ENCODE peak calls at places on chromosomes 3 and 15, in nine cellular contexts. W, M, H, T, E, P, C, N and A are unnamed samples.

GRCh38 chr3:118269537-118270125 is 765.0 kb downstream of the IGSF11 start:
- DNase-seq in W (no peak), M (no peak), H (no peak), T (no peak), E (peak), P (no peak), C (no peak), N (no peak), A (no peak)

GRCh38 chr3:148641712-148642111 is 56.0 kb upstream of the AGTR1 start:
- DNase-seq in W (no peak), M (no peak), H (no peak), T (no peak), E (no peak), P (no peak), C (no peak), N (no peak), A (no peak)

GRCh38 chr3:134079761-134080160 is 50.0 kb upstream of the SLCO2A1 start:
- DNase-seq in W (no peak), M (no peak), H (no peak), T (no peak), E (no peak), P (no peak), C (no peak), N (no peak), A (no peak)

GRCh38 chr3:97935842-97936241 is 36.4 kb downstream of the RIOX2 start:
- DNase-seq in W (no peak), M (no peak), H (no peak), T (no peak), E (no peak), P (no peak), C (no peak), N (no peak), A (no peak)

GRCh38 chr15:63755162-63755561 is 78.6 kb downstream of the HERC1 start:
- DNase-seq in W (no peak), M (no peak), H (no peak), T (no peak), E (no peak), P (no peak), C (no peak), N (no peak), A (no peak)

GRCh38 chr3:143179603-143180002 is 60.0 kb downstream of the CHST2 start:
- DNase-seq in W (no peak), M (no peak), H (no peak), T (no peak), E (no peak), P (no peak), C (no peak), N (no peak), A (no peak)

GRCh38 chr15:70328137-70329115 is 230.7 kb upstream of the TLE3 start:
- DNase-seq in W (no peak), M (no peak), H (peak), T (no peak), E (no peak), P (no peak), C (peak), N (no peak), A (peak)

GRCh38 chr3:172685331-172686214 is 25.3 kb downstream of the NCEH1 start:
- DNase-seq in W (no peak), M (no peak), H (no peak), T (no peak), E (no peak), P (no peak), C (no peak), N (no peak), A (no peak)

GRCh38 chr3:184316792-184317191 is 2.4 kb downstream of the EIF4G1 start:
- DNase-seq in W (no peak), M (no peak), H (no peak), T (no peak), E (no peak), P (no peak), C (peak), N (no peak), A (no peak)

GRCh38 chr3:184315506-184315867 is 1.1 kb downstream of the EIF4G1 start:
- DNase-seq in W (no peak), M (no peak), H (no peak), T (no peak), E (no peak), P (no peak), C (no peak), N (no peak), A (no peak)

GRCh38 chr3:184314363-184314699 is at the start of gene EIF4G1:
- DNase-seq in W (peak), M (peak), H (peak), T (peak), E (peak), P (peak), C (peak), N (peak), A (peak)

GRCh38 chr3:184315871-184316661 is 1.7 kb downstream of the EIF4G1 start:
- DNase-seq in W (no peak), M (no peak), H (no peak), T (no peak), E (no peak), P (no peak), C (peak), N (peak), A (no peak)

DNA sequence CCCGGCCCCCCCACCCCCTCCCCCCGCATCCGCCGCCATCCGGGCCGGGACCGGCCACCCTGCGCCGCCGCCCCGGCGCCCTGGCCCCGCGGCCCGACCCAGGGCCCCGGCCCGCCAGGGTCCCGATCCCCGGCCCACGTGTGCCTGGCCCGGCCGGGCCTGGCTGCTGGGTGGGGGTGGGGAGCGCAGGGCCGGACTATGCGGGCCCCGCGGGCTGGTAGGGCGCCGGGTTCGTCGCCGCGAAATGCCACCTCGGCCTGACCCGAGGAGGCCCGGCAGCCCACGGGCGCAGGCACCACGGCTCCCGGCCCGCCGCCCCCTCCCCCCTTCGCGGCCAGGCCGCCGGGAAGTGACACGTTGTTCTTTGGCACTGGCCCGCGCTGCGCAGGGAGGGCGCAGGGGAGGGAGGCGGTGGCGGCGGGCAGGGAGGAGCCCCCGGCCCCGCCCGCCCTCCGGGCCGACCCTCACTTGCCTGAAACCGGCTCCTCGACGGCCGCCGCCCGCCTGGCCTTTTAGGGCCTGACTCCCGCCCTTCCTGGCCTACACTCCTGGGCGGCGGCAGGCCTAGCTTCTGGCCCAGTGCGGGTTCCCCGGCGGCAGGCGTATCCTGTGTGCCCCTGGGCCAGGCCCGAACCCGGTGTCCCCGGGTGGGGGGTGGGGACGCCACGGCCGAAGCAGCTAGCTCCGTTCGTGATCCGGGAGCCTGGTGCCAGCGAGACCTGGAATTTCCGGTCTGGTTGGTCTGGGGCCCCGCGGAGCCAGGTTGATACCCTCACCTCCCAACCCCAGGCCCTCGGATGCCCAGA is 497 bp downstream of the EIF4G1 start:
- DNase-seq in W (peak), M (peak), H (peak), T (no peak), E (peak), P (no peak), C (peak), N (peak), A (peak)
- TF ChIP-seq POLR2A in W (no peak), M (peak), H (peak), T (peak), E (no peak), P (peak), C (no peak), N (peak), A (no peak)

GRCh38 chr15:74625693-74626092 is 10.1 kb downstream of the CLK3 start:
- DNase-seq in W (peak), M (no peak), H (no peak), T (no peak), E (no peak), P (no peak), C (no peak), N (no peak), A (no peak)
- TF ChIP-seq POLR2A in W (no peak), M (no peak), H (no peak), T (no peak), E (no peak), P (no peak), C (no peak), N (no peak), A (no peak)

GRCh38 chr3:188946351-188946750 is 225.4 kb upstream of the TPRG1 start:
- DNase-seq in W (no peak), M (no peak), H (no peak), T (no peak), E (no peak), P (no peak), C (no peak), N (no peak), A (no peak)

GRCh38 chr3:188947401-188947982 is 224.3 kb upstream of the TPRG1 start:
- DNase-seq in W (peak), M (peak), H (peak), T (peak), E (peak), P (peak), C (peak), N (peak), A (peak)

GRCh38 chr3:188946837-188947236 is 224.9 kb upstream of the TPRG1 start:
- DNase-seq in W (no peak), M (no peak), H (no peak), T (no peak), E (no peak), P (no peak), C (no peak), N (peak), A (no peak)

GRCh38 chr3:188948658-188949400 is 222.9 kb upstream of the TPRG1 start:
- DNase-seq in W (no peak), M (peak), H (peak), T (peak), E (no peak), P (peak), C (no peak), N (peak), A (peak)

DNA sequence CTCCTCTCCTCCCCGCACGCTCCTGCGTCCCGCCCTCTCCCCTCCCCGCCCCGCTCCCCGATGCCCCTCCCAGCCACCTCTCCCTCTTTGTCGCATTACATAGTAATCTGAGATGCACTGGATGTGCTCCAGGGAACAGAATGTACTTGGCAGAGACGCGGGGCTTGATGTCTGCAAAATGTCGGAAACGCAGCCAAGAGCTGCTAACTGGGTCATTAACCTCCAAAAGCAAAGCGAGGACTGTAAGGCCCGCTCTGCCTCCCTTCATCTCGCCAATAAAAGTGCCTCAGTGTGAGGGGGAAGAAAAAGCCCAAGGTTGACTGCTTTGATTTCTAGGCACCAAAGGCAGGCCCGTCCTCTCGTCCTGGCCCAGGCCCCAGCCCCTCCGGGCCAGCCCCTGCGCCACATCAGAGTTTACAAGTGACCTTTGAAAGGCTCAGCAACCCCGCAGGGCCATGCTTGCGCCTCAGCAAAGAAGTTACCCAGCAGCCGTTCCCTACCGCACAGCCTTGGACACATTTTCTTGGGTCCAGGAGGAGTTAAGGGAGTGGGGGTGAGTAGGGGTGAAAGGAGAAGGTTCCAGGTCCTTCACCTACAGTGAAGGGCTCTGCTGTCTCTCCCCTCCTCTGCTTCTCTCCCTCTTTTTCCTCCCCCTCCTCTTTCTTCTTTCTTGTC is 223.7 kb upstream of the TPRG1 start:
- DNase-seq in W (peak), M (peak), H (peak), T (peak), E (no peak), P (peak), C (peak), N (peak), A (peak)
- TF ChIP-seq POLR2A in W (no peak), M (no peak), H (no peak), T (peak), E (no peak), P (no peak), C (no peak), N (peak), A (no peak)

DNA sequence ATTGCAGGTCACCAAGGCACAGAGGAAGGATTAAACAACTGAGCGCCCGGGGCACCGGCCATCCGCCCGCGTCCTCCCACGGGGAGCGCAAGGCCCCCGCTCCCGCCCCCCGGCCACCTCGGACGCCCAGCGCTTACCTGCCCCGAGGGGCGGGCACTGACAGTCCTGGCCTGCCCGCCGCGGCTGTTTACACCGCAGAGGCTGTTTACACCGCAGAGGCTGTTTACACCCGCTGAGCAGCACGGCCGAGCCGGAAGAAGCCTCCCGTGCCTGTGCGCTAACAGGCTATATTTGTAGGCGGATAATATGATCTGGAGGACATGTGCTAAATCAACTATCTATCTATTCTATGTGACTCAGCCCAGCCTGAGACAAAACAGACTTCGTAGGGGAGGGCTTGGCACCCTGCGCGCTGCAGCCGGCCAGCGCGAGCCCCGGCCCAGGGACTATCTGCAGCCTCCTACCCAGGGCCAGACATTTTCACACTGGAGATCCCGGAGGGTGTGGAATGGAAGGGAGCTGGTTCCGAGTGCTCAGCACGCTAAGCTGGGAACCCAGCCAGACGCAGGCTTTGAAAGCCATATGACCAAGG is at the start of gene LRRC2:
- DNase-seq in W (peak), M (no peak), H (peak), T (no peak), E (peak), P (no peak), C (peak), N (peak), A (peak)
- TF ChIP-seq POLR2A in W (no peak), M (no peak), H (no peak), T (no peak), E (no peak), P (no peak), C (no peak), N (no peak), A (no peak)

DNA sequence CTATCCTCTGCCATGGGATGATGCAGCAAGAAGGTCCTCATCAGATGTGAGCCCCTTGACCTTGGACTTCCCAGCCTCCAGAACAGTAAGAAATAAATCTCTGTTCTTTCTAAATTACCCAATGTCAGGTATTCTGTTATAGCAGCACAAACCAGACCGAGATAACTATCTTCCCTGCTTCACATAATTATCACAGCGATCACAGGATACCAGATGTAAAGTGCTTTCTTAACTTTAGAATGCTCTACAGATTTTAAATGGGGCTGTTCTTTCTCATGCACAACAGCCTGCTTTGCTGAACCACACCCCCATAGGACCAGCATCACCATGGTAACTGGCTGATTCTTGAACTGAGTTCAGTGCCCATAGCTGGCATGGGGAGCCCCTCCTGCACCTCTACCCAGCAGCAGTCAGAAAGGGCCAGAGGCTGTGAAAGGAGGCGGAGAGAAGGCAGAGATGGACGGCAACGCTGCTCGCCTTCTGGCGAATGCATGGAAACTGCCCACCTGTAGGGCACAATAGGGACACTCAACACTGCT is 7.8 kb downstream of the CD80 start:
- DNase-seq in W (no peak), M (no peak), H (no peak), T (no peak), E (no peak), P (no peak), C (no peak), N (no peak), A (no peak)
- TF ChIP-seq POLR2A in W (no peak), M (no peak), H (no peak), T (no peak), E (no peak), P (no peak), C (no peak), N (no peak), A (no peak)

GRCh38 chr3:160399347-160400047 is at the start of gene SMC4:
- DNase-seq in W (peak), M (peak), H (peak), T (peak), E (peak), P (peak), C (peak), N (peak), A (peak)
- TF ChIP-seq POLR2A in W (no peak), M (peak), H (no peak), T (peak), E (no peak), P (peak), C (no peak), N (peak), A (peak)

DNA sequence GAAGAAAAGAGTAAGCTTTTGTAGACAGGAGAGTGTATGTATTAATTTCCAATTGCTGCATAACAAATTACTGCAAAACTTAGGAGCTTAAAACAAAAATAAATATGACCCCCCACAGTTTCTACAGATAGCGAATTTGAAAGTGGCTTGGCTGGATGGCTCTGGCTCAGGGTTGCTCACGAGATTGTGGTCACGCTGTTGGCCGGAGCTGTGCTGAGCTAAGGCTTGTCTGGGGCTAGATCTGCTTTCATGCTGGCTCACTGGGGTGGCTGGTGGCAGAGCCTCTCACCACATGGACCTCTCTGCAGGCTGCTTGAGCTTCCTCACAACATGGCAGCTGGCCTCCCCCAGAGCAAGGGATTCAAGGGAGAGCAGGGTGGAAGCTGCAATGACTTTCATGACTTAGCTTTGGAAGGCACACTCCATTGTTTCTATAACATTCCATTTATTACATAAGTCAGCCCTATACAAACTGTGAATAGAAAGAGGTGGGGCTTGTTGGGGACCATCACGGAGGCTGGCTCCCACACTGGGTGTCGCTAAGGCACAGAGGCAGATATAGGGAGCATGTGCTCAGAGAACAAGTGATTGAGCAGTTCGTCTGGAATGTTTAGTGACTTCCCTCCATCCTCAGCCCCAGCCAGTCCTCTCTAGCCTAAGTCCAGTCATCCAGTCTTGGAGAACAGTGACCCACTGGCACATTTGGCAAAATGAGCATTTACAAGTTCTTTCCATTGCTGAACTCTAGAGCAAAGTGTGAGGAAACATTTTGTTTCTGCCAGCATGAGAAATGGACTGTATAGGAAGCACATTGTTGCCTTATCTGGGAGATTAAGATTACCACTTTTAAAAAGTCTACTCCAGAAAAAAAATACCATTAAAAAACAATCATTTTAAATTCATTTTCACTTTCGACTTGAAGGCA is 353.9 kb downstream of the SHQ1 start:
- DNase-seq in W (no peak), M (no peak), H (no peak), T (no peak), E (no peak), P (no peak), C (no peak), N (no peak), A (no peak)
- TF ChIP-seq POLR2A in W (no peak), M (no peak), H (no peak), T (no peak), E (no peak), P (no peak), C (no peak), N (no peak), A (no peak)